ENCODE peak calls at places on chromosomes 1 and 21, in four cellular contexts. F is glutamatergic neuron, T is HT1080, N is BE2C. K is an unnamed sample.
A peak's percentile ranks its signal among the peaks of the same experiment; 100 is the strongest.

GRCh38 chr1:246309247-246309884 is 197.7 kb downstream of the SMYD3 start:
- DNase-seq in F (no peak), T (no peak), N (no peak), K (no peak)

GRCh38 chr1:6414443-6414844 is 5.3 kb downstream of the HES2 start:
- DNase-seq in F (peak; percentile 74), T (peak; percentile 47), N (peak; percentile 56), K (no peak)

GRCh38 chr1:112722601-112723510 is 7.7 kb upstream of the PPM1J start:
- DNase-seq in F (peak; percentile 62), T (no peak), N (no peak), K (peak; percentile 59)

GRCh38 chr1:30104551-30104950 is 618.8 kb downstream of the MATN1 start:
- DNase-seq in F (no peak), T (no peak), N (no peak), K (no peak)

GRCh38 chr1:109913360-109913879 is 2.8 kb downstream of the CSF1 start:
- DNase-seq in F (no peak), T (no peak), N (no peak), K (no peak)

GRCh38 chr1:201693019-201693372 is 136.0 kb upstream of the IPO9 start:
- DNase-seq in F (no peak), T (no peak), N (peak; percentile 60), K (no peak)

GRCh38 chr1:226475112-226475511 is 67.2 kb upstream of the PARP1 start:
- DNase-seq in F (no peak), T (no peak), N (no peak), K (no peak)

GRCh38 chr1:174938306-174939000 is 61.3 kb upstream of the CACYBP start:
- DNase-seq in F (no peak), T (no peak), N (no peak), K (no peak)

GRCh38 chr1:1943834-1944570 is 24.9 kb upstream of the TMEM52 start:
- DNase-seq in F (peak; percentile 84), T (no peak), N (peak; percentile 79), K (peak; percentile 82)

GRCh38 chr1:145891587-145892485 is 6.2 kb upstream of the ANKRD35 start:
- DNase-seq in F (peak; percentile 94), T (peak; percentile 100), N (peak; percentile 94), K (peak; percentile 94)

GRCh38 chr1:22544606-22545005 is 18.7 kb upstream of the EPHA8 start:
- DNase-seq in F (no peak), T (no peak), N (no peak), K (no peak)

GRCh38 chr1:150874455-150875196 is 1.8 kb downstream of the ARNT start:
- DNase-seq in F (no peak), T (no peak), N (no peak), K (no peak)

GRCh38 chr1:217029311-217030157 is 306.3 kb upstream of the ESRRG start:
- DNase-seq in F (no peak), T (peak; percentile 88), N (no peak), K (no peak)

GRCh38 chr1:203629509-203630082 is 3.0 kb downstream of the ATP2B4 start:
- DNase-seq in F (peak; percentile 81), T (no peak), N (peak; percentile 60), K (peak; percentile 82)

GRCh38 chr1:213303286-213303685 is 252.2 kb downstream of the RPS6KC1 start:
- DNase-seq in F (no peak), T (peak; percentile 6), N (no peak), K (peak; percentile 18)

GRCh38 chr1:111565957-111566356 is 53.6 kb upstream of the RAP1A start:
- DNase-seq in F (no peak), T (peak; percentile 26), N (no peak), K (no peak)

GRCh38 chr21:26572668-26573381 is at the start of gene CYYR1:
- DNase-seq in F (peak; percentile 70), T (no peak), N (no peak), K (peak; percentile 83)

GRCh38 chr1:154342836-154343472 is 17.6 kb downstream of the ATP8B2 start:
- DNase-seq in F (no peak), T (no peak), N (no peak), K (no peak)

GRCh38 chr1:1337793-1338147 is 6.7 kb downstream of the TAS1R3 start:
- DNase-seq in F (no peak), T (no peak), N (peak; percentile 55), K (peak; percentile 33)

GRCh38 chr1:5950994-5951749 is 41.1 kb downstream of the NPHP4 start:
- DNase-seq in F (no peak), T (no peak), N (no peak), K (no peak)

GRCh38 chr1:58896211-58897183 is 112.7 kb upstream of the JUN start:
- DNase-seq in F (peak; percentile 30), T (no peak), N (peak; percentile 17), K (no peak)

GRCh38 chr1:921011-921837 is 2.5 kb upstream of the SAMD11 start:
- DNase-seq in F (peak; percentile 87), T (peak; percentile 65), N (peak; percentile 90), K (peak; percentile 88)

GRCh38 chr1:241839369-241839990 is 8.5 kb upstream of the EXO1 start:
- DNase-seq in F (no peak), T (no peak), N (no peak), K (no peak)

GRCh38 chr1:181424786-181425403 is 58.4 kb upstream of the CACNA1E start:
- DNase-seq in F (peak; percentile 88), T (peak; percentile 72), N (peak; percentile 83), K (peak; percentile 91)

GRCh38 chr1:88327391-88328267 is 356.4 kb upstream of the PKN2 start:
- DNase-seq in F (no peak), T (peak; percentile 93), N (peak; percentile 13), K (no peak)

GRCh38 chr1:100538935-100539835 is 1.2 kb downstream of the GPR88 start:
- DNase-seq in F (peak; percentile 56), T (peak; percentile 8), N (peak; percentile 35), K (peak; percentile 55)